ENCODE peak calls at places on chromosome 14, in eight cellular contexts. G is neural progenitor cell, F is endodermal cell, K is endothelial cell of umbilical vein, L is mammary epithelial cell, H is Karpas-422, I is GM12878, R is neuronal stem cell. C is an unnamed sample.
A peak's percentile ranks its signal among the peaks of the same experiment; 100 is the strongest.

GRCh38 chr14:52279405-52279804 is 11.9 kb downstream of the PTGDR start:
- DNase-seq in F (no peak), I (no peak), L (peak; percentile 87), H (no peak), K (no peak), G (no peak), R (no peak), C (no peak)

GRCh38 chr14:86639146-86639545 is 1109.2 kb downstream of the FLRT2 start:
- DNase-seq in L (no peak), K (no peak), H (no peak), R (no peak), F (no peak), G (no peak), I (no peak), C (no peak)

GRCh38 chr14:34678306-34678705 is 36.1 kb downstream of the CFL2 start:
- DNase-seq in F (no peak), I (no peak), G (no peak), H (no peak), R (no peak), K (no peak), L (peak; percentile 42), C (no peak)

GRCh38 chr14:44895716-44896115 is 66.0 kb downstream of the KLHL28 start:
- DNase-seq in G (no peak), H (no peak), R (no peak), L (peak; percentile 48), I (no peak), K (no peak), F (no peak), C (no peak)

GRCh38 chr14:103692159-103692558 is 23.1 kb downstream of the XRCC3 start:
- DNase-seq in I (peak; percentile 20), G (no peak), R (no peak), F (no peak), K (no peak), H (peak; percentile 81), L (no peak), C (no peak)

GRCh38 chr14:57052705-57053302 is 215.9 kb downstream of the EXOC5 start:
- DNase-seq in G (no peak), L (no peak), K (no peak), H (no peak), R (no peak), I (no peak), F (no peak), C (no peak)

GRCh38 chr14:103871596-103872480 is 24.5 kb upstream of the PPP1R13B start:
- DNase-seq in K (no peak), F (peak; percentile 93), I (peak; percentile 12), H (no peak), L (no peak), R (peak; percentile 32), G (peak; percentile 72), C (peak; percentile 90)

GRCh38 chr14:49640540-49641417 is 5.7 kb upstream of the DNAAF2 start:
- DNase-seq in K (no peak), H (no peak), R (no peak), L (no peak), F (no peak), G (no peak), I (no peak), C (no peak)

GRCh38 chr14:69543341-69544249 is 31.1 kb downstream of the CCDC177 start:
- DNase-seq in H (no peak), G (peak; percentile 61), F (peak; percentile 59), K (peak; percentile 33), R (no peak), L (peak; percentile 97), I (no peak), C (peak; percentile 66)

GRCh38 chr14:56159066-56159465 is 40.9 kb downstream of the PELI2 start:
- DNase-seq in K (no peak), F (no peak), R (no peak), I (no peak), H (no peak), L (peak; percentile 7), G (no peak), C (no peak)

GRCh38 chr14:76267322-76268012 is 108.5 kb upstream of the ESRRB start:
- DNase-seq in G (peak; percentile 42), L (no peak), R (no peak), I (no peak), K (peak; percentile 55), F (peak; percentile 78), H (no peak), C (peak; percentile 87)

GRCh38 chr14:87837306-87837705 is 155.7 kb downstream of the GALC start:
- DNase-seq in G (no peak), R (no peak), K (no peak), I (no peak), H (no peak), F (no peak), L (no peak), C (no peak)

GRCh38 chr14:105507247-105507646 is 16.2 kb downstream of the TEDC1 start:
- DNase-seq in K (no peak), F (no peak), G (no peak), H (no peak), R (no peak), L (no peak), I (no peak), C (peak; percentile 52)

GRCh38 chr14:93103392-93104080 is 12.2 kb downstream of the ITPK1 start:
- DNase-seq in G (no peak), R (no peak), I (peak; percentile 72), K (no peak), F (no peak), L (peak; percentile 35), H (no peak), C (peak; percentile 59)

GRCh38 chr14:69873877-69874780 is 5.1 kb upstream of the SMOC1 start:
- DNase-seq in L (peak; percentile 76), I (no peak), G (no peak), H (no peak), R (no peak), K (no peak), F (no peak), C (no peak)

GRCh38 chr14:104176611-104177010 is 38.2 kb downstream of the KIF26A start:
- DNase-seq in G (no peak), F (no peak), R (no peak), I (no peak), H (no peak), K (no peak), L (no peak), C (no peak)

GRCh38 chr14:100138955-100139354 is 20.5 kb downstream of the DEGS2 start:
- DNase-seq in H (no peak), I (no peak), R (no peak), F (no peak), L (no peak), K (no peak), G (no peak), C (no peak)

GRCh38 chr14:100141133-100141497 is 18.3 kb downstream of the DEGS2 start:
- DNase-seq in G (no peak), F (no peak), K (no peak), H (no peak), I (no peak), R (no peak), L (no peak), C (no peak)

GRCh38 chr14:100138082-100138787 is 21.2 kb downstream of the DEGS2 start:
- DNase-seq in F (no peak), H (no peak), I (no peak), K (no peak), R (no peak), G (no peak), L (no peak), C (no peak)

GRCh38 chr14:100142073-100143040 is 17.1 kb downstream of the DEGS2 start:
- DNase-seq in L (no peak), H (no peak), K (peak; percentile 96), G (no peak), I (no peak), F (no peak), R (no peak), C (no peak)

GRCh38 chr14:100140452-100141132 is 18.9 kb downstream of the DEGS2 start:
- DNase-seq in K (peak; percentile 81), L (no peak), I (no peak), F (peak; percentile 91), R (peak; percentile 38), G (peak; percentile 88), H (no peak), C (no peak)
- H3K27ac ChIP-seq in K (peak overlapping the region; percentile 83), L (no peak overlapping the region), I (no peak overlapping the region), F (peak overlapping the region; percentile 63), R (no peak overlapping the region), G (no peak overlapping the region), H (no peak overlapping the region), C (no peak overlapping the region)

GRCh38 chr14:58599707-58600106 is 38.1 kb upstream of the DACT1 start:
- DNase-seq in L (no peak), G (no peak), F (no peak), R (no peak), I (no peak), H (no peak), K (no peak), C (no peak)
- H3K9ac ChIP-seq in L (no peak overlapping the region), G (no peak overlapping the region), F (no peak overlapping the region), R (no peak overlapping the region), I (no peak overlapping the region), H (no peak overlapping the region), K (no peak overlapping the region), C (no peak overlapping the region)

GRCh38 chr14:58987601-58988000 is 200.9 kb upstream of the DAAM1 start:
- DNase-seq in H (no peak), R (no peak), F (no peak), L (no peak), G (no peak), K (no peak), I (no peak), C (no peak)

GRCh38 chr14:58994130-58994529 is 194.3 kb upstream of the DAAM1 start:
- DNase-seq in F (no peak), I (no peak), H (no peak), L (peak; percentile 23), K (no peak), R (no peak), G (no peak), C (no peak)

DNA sequence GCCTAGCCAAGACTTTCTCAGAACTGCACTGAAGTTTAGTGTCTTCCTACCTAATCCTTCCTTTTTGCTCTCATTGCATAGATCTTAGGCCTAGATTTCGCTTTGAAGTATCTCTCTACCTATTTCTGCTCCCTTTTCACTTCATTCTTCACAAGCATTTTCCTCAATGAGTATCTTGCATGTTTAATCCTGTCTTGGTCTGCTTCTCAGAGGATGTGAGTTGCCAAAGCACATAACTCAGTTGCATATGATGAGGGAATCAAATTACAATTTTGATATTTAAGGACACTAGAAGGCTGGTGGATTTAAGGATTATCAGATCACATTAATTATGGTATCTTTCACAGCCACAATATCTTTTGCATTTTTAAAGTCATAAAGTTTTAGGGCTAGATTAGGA is 195.5 kb upstream of the DAAM1 start:
- DNase-seq in L (peak; percentile 24), I (no peak), R (no peak), G (no peak), K (no peak), F (no peak), H (no peak), C (no peak)
- H3K9me3 ChIP-seq in L (no peaks in the 10 kb centered on the region), I (no peaks in the 10 kb centered on the region), R (no peaks in the 10 kb centered on the region), G (no peaks in the 10 kb centered on the region), K (no peaks in the 10 kb centered on the region), F (no peaks in the 10 kb centered on the region), H (no peaks in the 10 kb centered on the region), C (no peaks in the 10 kb centered on the region)

DNA sequence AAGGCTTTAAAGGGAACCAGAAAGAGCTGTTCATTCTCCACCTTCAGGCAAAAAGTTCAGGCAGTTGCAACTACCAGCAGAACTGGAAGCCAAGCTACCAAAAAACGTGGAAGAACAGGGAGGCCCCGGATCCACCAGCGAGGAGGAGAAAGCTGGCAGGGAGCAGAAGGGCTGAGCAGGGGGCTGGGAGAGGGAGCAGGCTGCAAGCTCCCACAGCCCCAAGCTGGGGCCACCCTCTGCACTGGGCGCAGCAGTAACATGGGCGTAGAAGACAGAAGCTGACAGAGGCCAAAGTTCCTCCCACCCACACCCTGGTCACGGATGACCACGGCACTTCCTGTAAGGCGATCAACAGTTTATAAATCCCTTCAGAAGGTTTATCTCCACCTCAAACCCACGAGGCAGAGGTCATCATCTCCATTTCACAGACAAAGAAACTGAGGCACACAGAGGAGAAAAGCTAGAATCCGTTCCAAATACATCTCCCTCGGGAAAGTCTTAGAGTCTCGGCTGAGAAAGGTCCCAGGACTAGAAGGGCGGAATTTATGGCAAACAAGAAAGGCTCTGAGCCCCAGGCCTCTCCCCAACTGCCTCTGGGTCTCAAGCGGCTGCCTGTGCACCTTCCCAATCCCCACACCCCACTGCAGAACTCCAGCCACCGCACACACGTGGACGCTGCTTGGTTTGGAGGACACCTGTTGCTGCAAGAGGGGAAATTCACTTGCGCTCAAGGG is 1.8 kb downstream of the CCDC85C start:
- DNase-seq in H (no peak), L (no peak), R (no peak), K (no peak), I (no peak), G (peak; percentile 30), F (no peak), C (no peak)
- H3K27ac ChIP-seq in H (no peak overlapping the region), L (no peak overlapping the region), R (no peak overlapping the region), K (no peak overlapping the region), I (no peak overlapping the region), G (no peak overlapping the region), F (no peak overlapping the region), C (peak overlapping the region; percentile 71)

C was measured in kidney.